ENCODE peak calls at places on chromosome 12, in four cellular contexts. C is psoas muscle; A is epithelial cell of esophagus; I is CD8-positive, alpha-beta T cell. R is an unnamed sample.

GRCh38 chr12:22287776-22288621 is 46.5 kb downstream of the ST8SIA1 start:
- DNase-seq in A (peak; percentile 79), C (no peak), I (no peak), R (no peak)

GRCh38 chr12:75842119-75842518 is 189.5 kb downstream of the PHLDA1 start:
- DNase-seq in I (no peak), C (no peak), A (no peak), R (no peak)

GRCh38 chr12:93990832-93991748 is 157.3 kb upstream of the PLXNC1 start:
- DNase-seq in C (peak; percentile 62), A (peak; percentile 29), I (no peak), R (no peak)

GRCh38 chr12:132284071-132284492 is 45.3 kb downstream of the GALNT9 start:
- DNase-seq in I (no peak), A (no peak), C (no peak), R (no peak)

GRCh38 chr12:131841547-131841946 is 13.4 kb downstream of the MMP17 start:
- DNase-seq in I (no peak), A (no peak), C (no peak), R (no peak)

GRCh38 chr12:118103601-118104382 is at the start of gene VSIG10:
- DNase-seq in A (peak; percentile 51), I (no peak), C (peak; percentile 84), R (peak; percentile 63)

GRCh38 chr12:48927261-48927660 is 2.0 kb upstream of the FKBP11 start:
- DNase-seq in C (no peak), A (no peak), I (no peak), R (no peak)

GRCh38 chr12:3164454-3165310 is 87.5 kb downstream of the TSPAN9 start:
- DNase-seq in I (no peak), A (no peak), C (peak; percentile 26), R (no peak)

GRCh38 chr12:103327676-103328075 is 168.1 kb downstream of the C12orf42 start:
- DNase-seq in C (no peak), I (no peak), A (no peak), R (no peak)

GRCh38 chr12:52275686-52276085 is 1.2 kb downstream of the KRT86 start:
- DNase-seq in I (no peak), A (no peak), C (no peak), R (no peak)

GRCh38 chr12:41189395-41190251 is 1.5 kb downstream of the PDZRN4 start:
- DNase-seq in A (no peak), I (no peak), C (no peak), R (peak; percentile 5)

GRCh38 chr12:94179723-94180122 is 31.3 kb downstream of the PLXNC1 start:
- DNase-seq in C (no peak), I (no peak), A (no peak), R (no peak)

GRCh38 chr12:67773896-67774295 is 125.4 kb downstream of the DYRK2 start:
- DNase-seq in C (no peak), I (no peak), A (no peak), R (no peak)
- TF ChIP-seq CTCF in C (no peak), I (no peak), A (no peak), R (no peak)

DNA sequence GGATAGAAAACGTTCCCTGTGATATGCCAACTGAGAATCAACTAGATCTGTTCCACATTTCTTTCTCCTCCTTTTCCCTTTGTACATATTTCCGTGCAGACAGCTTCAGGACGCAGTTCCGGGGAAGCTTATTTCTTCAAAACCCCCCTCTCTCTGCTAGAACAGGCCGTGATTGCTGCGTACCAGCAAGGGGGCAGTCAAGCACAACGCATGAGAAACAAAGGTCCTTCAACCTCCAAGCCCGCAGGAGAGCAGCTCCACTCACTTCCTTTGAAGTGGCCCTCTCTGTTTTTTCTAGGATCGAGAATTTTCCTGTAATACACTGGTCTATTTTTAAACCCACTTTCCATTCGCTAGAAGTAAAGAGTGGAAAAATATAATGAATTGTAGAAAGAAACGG is 80.8 kb downstream of the ZNF664 start:
- DNase-seq in C (peak; percentile 65), A (peak; percentile 55), I (no peak), R (no peak)
- TF ChIP-seq CTCF in C (peak; percentile 71), A (peak; percentile 52), I (no peak), R (peak; percentile 63)

GRCh38 chr12:120181991-120182631 is 12.4 kb downstream of the GCN1 start:
- DNase-seq in I (no peak), A (peak; percentile 91), C (peak; percentile 79), R (no peak)
- TF ChIP-seq CTCF in I (no peak), A (peak; percentile 47), C (peak; percentile 37), R (no peak)

DNA sequence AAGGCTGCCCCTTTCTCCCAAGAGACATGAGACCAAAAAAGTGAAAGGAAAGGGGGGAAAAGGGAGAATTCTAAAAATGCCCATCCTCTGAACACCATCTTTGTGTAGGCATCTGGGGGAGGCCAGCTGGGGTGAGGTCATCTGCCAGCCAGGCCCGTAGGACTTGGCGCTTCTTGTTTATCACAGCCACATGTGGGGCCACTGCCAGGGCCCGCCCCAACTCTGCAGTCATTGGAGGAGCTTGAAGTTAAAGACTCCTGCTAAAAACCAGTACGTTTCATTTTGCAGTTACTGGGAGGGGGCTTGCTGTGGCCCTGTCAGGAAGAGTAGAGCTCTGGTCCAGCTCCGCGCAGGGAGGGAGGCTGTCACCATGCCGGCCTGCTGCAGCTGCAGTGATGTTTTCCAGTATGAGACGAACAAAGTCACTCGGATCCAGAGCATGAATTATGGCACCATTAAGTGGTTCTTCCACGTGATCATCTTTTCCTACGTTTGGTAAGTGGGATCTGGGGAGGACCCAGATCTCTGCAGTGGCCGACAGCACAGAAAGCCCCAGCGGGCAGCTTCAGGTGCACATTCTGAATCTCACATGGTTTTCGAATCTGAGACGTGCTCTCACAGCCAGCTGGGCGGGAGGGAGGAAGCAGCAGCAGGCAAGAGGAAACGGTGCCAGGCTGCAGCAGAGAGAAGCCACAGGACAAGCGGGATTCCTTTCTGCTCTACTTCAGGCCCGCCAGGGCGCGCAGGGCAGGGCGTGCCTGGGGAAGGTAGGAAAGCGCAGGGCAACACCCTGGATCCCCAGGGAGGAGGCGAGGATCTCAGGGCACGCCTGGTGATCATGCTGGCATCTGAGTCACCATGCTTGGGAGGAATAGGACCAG is at the start of gene P2RX7:
- DNase-seq in I (peak; percentile 22), C (peak; percentile 80), A (peak; percentile 98), R (peak; percentile 65)
- TF ChIP-seq CTCF in I (no peak), C (no peak), A (peak; percentile 45), R (no peak)